ENCODE peak calls at places on chromosome 16, in eight cellular contexts. S is transverse colon, O is stomach, X is endothelial cell of umbilical vein, J is esophagus muscularis mucosa, D is breast epithelium, I is vagina, B is K562. W is an unnamed sample.
A peak's percentile ranks its signal among the peaks of the same experiment; 100 is the strongest.

GRCh38 chr16:53061701-53062159 is 6.9 kb downstream of the CHD9 start:
- DNase-seq in S (peak; percentile 84), O (peak; percentile 63), X (no peak), J (no peak), D (no peak), I (no peak), B (no peak), W (no peak)

GRCh38 chr16:533391-534088 is 6.0 kb downstream of the CAPN15 start:
- DNase-seq in S (peak; percentile 85), O (peak; percentile 77), X (no peak), J (no peak), D (no peak), I (no peak), B (no peak), W (no peak)

GRCh38 chr16:87441886-87442580 is 49.9 kb downstream of the MAP1LC3B start:
- DNase-seq in S (no peak), O (no peak), X (no peak), J (no peak), D (no peak), I (no peak), B (no peak), W (no peak)

GRCh38 chr16:69386596-69386995 is 789 bp upstream of the TERF2 start:
- DNase-seq in S (no peak), O (no peak), X (no peak), J (no peak), D (peak; percentile 16), I (no peak), B (no peak), W (no peak)

GRCh38 chr16:75264999-75265910 is 13.8 kb upstream of the BCAR1 start:
- DNase-seq in S (peak; percentile 72), O (peak; percentile 68), X (no peak), J (no peak), D (no peak), I (no peak), B (peak; percentile 58), W (peak; percentile 53)

GRCh38 chr16:51374346-51374745 is 223.3 kb upstream of the SALL1 start:
- DNase-seq in S (no peak), O (no peak), X (no peak), J (no peak), D (no peak), I (no peak), B (no peak), W (no peak)

GRCh38 chr16:86059253-86060171 is 160.6 kb downstream of the IRF8 start:
- DNase-seq in S (no peak), O (no peak), X (no peak), J (no peak), D (no peak), I (no peak), B (no peak), W (no peak)

GRCh38 chr16:2720063-2720455 is at the start of gene PRSS27:
- DNase-seq in S (peak; percentile 14), O (no peak), X (no peak), J (no peak), D (peak; percentile 28), I (no peak), B (no peak), W (no peak)

GRCh38 chr16:81748476-81749198 is 30.5 kb upstream of the PLCG2 start:
- DNase-seq in S (no peak), O (no peak), X (no peak), J (no peak), D (no peak), I (no peak), B (no peak), W (no peak)

GRCh38 chr16:64153718-64154117 is 968.1 kb downstream of the CDH11 start:
- DNase-seq in S (no peak), O (no peak), X (no peak), J (no peak), D (no peak), I (no peak), B (no peak), W (no peak)

GRCh38 chr16:23469814-23470213 is 16.8 kb upstream of the COG7 start:
- DNase-seq in S (no peak), O (no peak), X (no peak), J (no peak), D (peak; percentile 66), I (no peak), B (no peak), W (peak; percentile 50)

GRCh38 chr16:71880176-71880575 is 3.8 kb downstream of the ZNF821 start:
- DNase-seq in S (no peak), O (no peak), X (no peak), J (no peak), D (no peak), I (no peak), B (no peak), W (no peak)

GRCh38 chr16:66131156-66131807 is 235.2 kb upstream of the CDH5 start:
- DNase-seq in S (no peak), O (no peak), X (no peak), J (no peak), D (no peak), I (no peak), B (no peak), W (no peak)

GRCh38 chr16:72876221-72876620 is 171.7 kb downstream of the ZFHX3 start:
- DNase-seq in S (peak; percentile 44), O (peak; percentile 32), X (peak; percentile 67), J (no peak), D (no peak), I (no peak), B (no peak), W (no peak)

GRCh38 chr16:68083861-68084503 is 1.2 kb upstream of the NFATC3 start:
- DNase-seq in S (no peak), O (no peak), X (no peak), J (peak; percentile 34), D (peak; percentile 33), I (no peak), B (no peak), W (no peak)

DNA sequence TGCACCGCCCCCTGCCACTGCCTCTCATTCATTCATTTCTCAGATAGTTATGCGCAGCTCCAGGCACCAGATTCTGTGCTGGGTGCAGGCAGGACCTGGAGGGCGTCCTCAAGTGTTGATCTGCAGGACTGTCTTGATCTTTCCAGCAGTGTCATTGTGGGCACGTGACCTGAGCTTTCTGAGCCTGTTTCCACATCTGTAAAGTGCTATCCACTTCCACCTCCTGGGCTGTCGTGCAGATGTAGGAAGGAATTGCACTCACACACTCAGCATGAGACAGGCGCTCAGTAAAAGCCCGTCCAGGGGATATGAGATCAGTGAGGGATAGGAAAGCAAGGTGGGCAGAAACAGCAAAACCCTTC is 22.6 kb downstream of the METTL22 start:
- DNase-seq in S (no peak), O (no peak), X (no peak), J (no peak), D (no peak), I (no peak), B (no peak), W (no peak)
- H3K27ac ChIP-seq in S (no peak overlapping the region), O (no peak overlapping the region), X (no peak overlapping the region), J (no peak overlapping the region), D (no peak overlapping the region), I (no peak overlapping the region), B (no peak overlapping the region), W (no peak overlapping the region)

DNA sequence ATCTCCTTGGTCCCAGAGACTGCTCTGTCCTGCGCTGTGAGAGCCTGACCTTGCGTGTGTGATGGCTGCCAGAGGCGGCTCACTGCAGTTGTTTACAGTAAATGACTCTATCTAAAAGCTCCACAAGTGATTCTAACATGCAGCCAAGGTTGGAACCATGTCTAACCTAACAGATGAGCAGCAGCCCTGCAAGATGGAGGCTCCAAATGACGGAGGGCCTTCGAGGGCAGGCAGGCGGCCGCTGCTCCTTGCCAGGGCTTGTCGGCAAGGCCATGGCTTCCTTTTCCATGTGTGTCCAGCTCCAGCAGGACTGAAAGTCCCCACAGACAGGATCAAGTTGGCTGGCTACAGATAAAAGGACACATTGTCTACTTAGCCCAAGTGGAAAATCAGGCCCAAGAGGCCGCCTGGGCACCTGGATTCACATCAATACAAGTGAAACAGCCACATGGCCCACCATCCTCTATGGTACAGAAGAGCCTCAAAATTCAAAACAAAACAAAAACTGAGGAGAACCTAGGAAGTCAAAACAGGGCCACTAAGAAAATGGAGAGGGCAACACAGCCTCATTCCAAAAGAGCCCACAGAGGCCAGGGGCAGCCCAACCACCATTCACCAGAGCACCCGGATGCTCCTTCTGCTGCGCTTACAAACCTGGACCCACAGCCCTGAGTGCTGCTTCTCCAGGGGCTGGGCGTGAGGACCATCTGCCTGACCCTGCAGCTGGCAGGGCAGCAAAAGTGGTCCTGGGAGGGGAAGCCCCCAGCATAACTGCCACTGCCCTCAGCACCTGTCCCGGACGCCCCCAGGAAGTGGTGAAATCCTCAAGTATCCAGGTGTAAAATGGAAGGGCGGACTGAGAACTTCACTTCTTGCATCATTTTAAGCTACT is 65.0 kb downstream of the AMFR start:
- DNase-seq in S (no peak), O (peak; percentile 20), X (no peak), J (no peak), D (no peak), I (no peak), B (no peak), W (no peak)
- TF ChIP-seq POLR2AphosphoS5 in S (no peak), O (no peak), X (no peak), J (no peak), D (no peak), I (no peak), B (no peak), W (no peak)

DNA sequence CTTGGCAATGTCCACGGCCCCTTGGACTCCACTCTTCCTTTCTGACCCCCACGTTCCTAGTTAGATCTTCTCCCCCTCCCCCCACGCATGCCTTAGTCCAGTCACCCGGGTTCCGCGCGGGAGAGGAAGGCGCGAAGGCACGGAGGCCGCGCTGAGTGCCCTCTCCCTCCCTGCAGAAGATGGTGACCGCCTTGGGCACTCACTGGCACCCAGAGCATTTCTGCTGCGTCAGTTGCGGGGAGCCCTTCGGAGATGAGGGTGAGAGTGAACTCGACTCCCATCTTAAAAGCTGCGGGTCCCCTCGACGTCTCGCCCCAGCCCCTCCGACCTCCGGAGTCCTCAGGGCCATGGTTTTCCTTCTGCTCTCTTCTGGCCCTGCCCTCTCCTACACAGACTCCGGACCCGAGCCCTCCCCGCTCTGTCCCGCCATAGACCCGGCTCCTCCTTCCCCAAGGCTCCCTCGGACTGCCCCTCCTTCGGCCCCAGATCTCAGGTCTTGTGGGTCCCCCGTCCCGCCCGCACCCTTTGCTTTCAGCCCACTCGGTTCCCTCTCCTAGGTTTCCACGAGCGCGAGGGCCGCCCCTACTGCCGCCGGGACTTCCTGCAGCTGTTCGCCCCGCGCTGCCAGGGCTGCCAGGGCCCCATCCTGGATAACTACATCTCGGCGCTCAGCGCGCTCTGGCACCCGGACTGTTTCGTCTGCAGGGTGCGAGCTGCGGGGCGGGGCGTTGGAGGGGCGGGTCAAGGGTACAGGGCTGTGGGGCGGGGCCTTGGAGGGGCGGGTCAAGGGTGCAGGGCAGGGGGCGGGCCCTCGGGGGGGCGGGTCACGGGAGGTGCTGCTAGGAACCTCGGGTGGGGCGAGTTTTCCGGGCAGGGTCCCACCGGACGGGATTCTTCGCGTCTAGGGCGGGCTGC is 4.6 kb downstream of the TGFB1I1 start:
- DNase-seq in S (peak; percentile 96), O (peak; percentile 93), X (no peak), J (no peak), D (no peak), I (no peak), B (peak; percentile 90), W (peak; percentile 59)
- TF ChIP-seq POLR2A in S (peak; percentile 80), O (no peak), X (no peak), J (no peak), D (no peak), I (no peak), B (no peak), W (peak; percentile 66)

GRCh38 chr16:84999857-85000480 is 11.4 kb downstream of the ZDHHC7 start:
- DNase-seq in S (no peak), O (peak; percentile 50), X (no peak), J (no peak), D (no peak), I (no peak), B (no peak), W (peak; percentile 32)
- H3K27ac ChIP-seq in S (peak overlapping the region; percentile 83), O (peak overlapping the region; percentile 88), X (peak overlapping the region; percentile 69), J (peak overlapping the region; percentile 90), D (peak overlapping the region; percentile 45), I (peak overlapping the region; percentile 88), B (peak overlapping the region; percentile 54), W (peak overlapping the region; percentile 91)